ENCODE peak calls at places on chromosomes 13 and 19, in six cellular contexts. U is foreskin fibroblast, J is cardiac fibroblast, X is kidney epithelial cell, G is endothelial cell of umbilical vein, Y is thoracic aorta. B is an unnamed sample.

GRCh38 chr13:28820099-28821051 is at the start of gene MTUS2:
- DNase-seq in X (no peak), J (no peak), Y (no peak), U (no peak), G (peak; percentile 3), B (no peak)

GRCh38 chr19:719081-719512 is 10.4 kb downstream of the PALM start:
- DNase-seq in X (no peak), Y (no peak), G (no peak), J (peak; percentile 84), U (peak; percentile 31), B (no peak)

GRCh38 chr13:93248627-93249047 is 22.0 kb downstream of the GPC6 start:
- DNase-seq in Y (no peak), G (no peak), J (peak; percentile 76), X (no peak), U (no peak), B (no peak)

GRCh38 chr19:33927789-33928457 is 131.3 kb downstream of the KCTD15 start:
- DNase-seq in J (no peak), X (no peak), U (no peak), G (no peak), Y (no peak), B (no peak)

GRCh38 chr13:27728271-27728670 is 64.0 kb upstream of the GSX1 start:
- DNase-seq in U (no peak), Y (no peak), G (no peak), X (no peak), J (no peak), B (no peak)

GRCh38 chr19:34732548-34733255 is 1.3 kb upstream of the ZNF181 start:
- DNase-seq in Y (no peak), X (no peak), G (no peak), J (no peak), U (no peak), B (no peak)

GRCh38 chr19:32363175-32363574 is 17.8 kb downstream of the ZNF507 start:
- DNase-seq in G (no peak), J (peak; percentile 36), Y (no peak), X (no peak), U (no peak), B (no peak)

GRCh38 chr13:74866151-74866550 is 615.8 kb downstream of the TBC1D4 start:
- DNase-seq in J (peak; percentile 20), G (peak; percentile 16), Y (no peak), X (no peak), U (no peak), B (no peak)

GRCh38 chr13:113746143-113746525 is 12.9 kb upstream of the TMEM255B start:
- DNase-seq in Y (no peak), G (no peak), J (no peak), U (no peak), X (no peak), B (no peak)

GRCh38 chr13:35552172-35552844 is 75.8 kb upstream of the MAB21L1 start:
- DNase-seq in X (no peak), G (peak; percentile 44), J (no peak), U (peak; percentile 39), Y (no peak), B (no peak)

GRCh38 chr13:113092776-113093579 is 12.6 kb upstream of the F7 start:
- DNase-seq in G (no peak), Y (no peak), U (no peak), J (no peak), X (no peak), B (no peak)

GRCh38 chr19:50695251-50696064 is 24.1 kb downstream of the SHANK1 start:
- DNase-seq in G (no peak), J (peak; percentile 10), U (no peak), Y (no peak), X (no peak), B (no peak)

GRCh38 chr13:110561335-110562033 is at the start of gene RAB20:
- DNase-seq in X (peak; percentile 21), Y (peak; percentile 54), J (peak; percentile 92), G (peak; percentile 67), U (peak; percentile 81), B (no peak)

GRCh38 chr13:110560606-110561334 is 752 bp downstream of the RAB20 start:
- DNase-seq in U (peak; percentile 16), X (no peak), J (peak; percentile 46), Y (no peak), G (peak; percentile 38), B (no peak)

GRCh38 chr13:110563463-110563774 is 1.9 kb upstream of the RAB20 start:
- DNase-seq in J (no peak), X (no peak), U (no peak), G (no peak), Y (no peak), B (no peak)

GRCh38 chr13:110564472-110564985 is 3.0 kb upstream of the RAB20 start:
- DNase-seq in G (no peak), U (no peak), X (no peak), J (no peak), Y (no peak), B (no peak)

DNA sequence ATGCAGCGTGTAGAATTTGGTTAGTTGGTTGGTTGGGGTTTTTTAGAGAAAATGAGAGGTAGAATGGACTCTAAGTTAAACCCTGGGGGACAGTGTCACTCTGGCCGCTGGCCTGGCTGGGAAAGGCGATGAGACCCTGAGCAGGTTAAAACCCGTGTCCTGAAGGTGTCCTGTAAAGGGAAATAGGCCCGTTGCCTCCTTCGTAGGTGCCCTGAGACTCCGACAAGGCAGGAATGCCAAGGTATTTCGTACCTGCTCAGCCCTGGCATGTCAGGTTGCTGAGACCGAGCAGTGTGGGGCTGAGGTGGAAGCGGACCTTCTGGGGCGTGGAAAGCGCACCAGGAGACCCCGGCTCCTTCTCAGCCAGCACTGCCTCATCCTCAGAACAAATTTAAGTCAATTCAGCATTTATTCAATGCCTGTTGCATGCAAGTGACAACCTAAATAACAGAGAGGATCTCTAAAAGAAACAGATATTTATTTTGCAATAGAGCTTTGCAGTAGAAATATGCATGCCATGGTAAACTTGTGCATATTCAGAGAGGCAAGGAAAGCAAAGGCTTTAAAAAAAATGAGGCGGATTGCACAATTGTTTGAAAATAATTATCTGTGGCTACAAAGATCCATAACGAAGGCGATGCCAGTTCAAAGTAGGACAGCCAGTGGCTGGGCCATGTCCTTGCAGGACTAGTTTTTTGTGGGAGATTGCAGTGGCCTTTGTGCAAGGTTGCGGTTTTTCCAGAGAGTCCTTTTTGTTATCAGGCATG is 1.4 kb upstream of the RAB20 start:
- DNase-seq in U (no peak), G (no peak), X (no peak), Y (no peak), J (no peak), B (no peak)
- TF ChIP-seq CTCF in U (no peak), G (no peak), X (no peak), Y (no peak), J (no peak), B (no peak)

GRCh38 chr19:4969772-4970531 is 1.0 kb downstream of the KDM4B start:
- DNase-seq in X (no peak), U (no peak), G (peak; percentile 17), Y (no peak), J (peak; percentile 36), B (no peak)

GRCh38 chr19:4970558-4971423 is 1.9 kb downstream of the KDM4B start:
- DNase-seq in G (peak; percentile 43), U (no peak), Y (no peak), X (no peak), J (peak; percentile 27), B (no peak)

GRCh38 chr19:4971424-4971793 is 2.5 kb downstream of the KDM4B start:
- DNase-seq in G (no peak), X (no peak), U (no peak), J (peak; percentile 18), Y (no peak), B (no peak)

GRCh38 chr19:4972509-4973230 is 3.8 kb downstream of the KDM4B start:
- DNase-seq in X (peak; percentile 47), Y (no peak), J (peak; percentile 45), G (peak; percentile 17), U (peak; percentile 59), B (peak; percentile 37)

DNA sequence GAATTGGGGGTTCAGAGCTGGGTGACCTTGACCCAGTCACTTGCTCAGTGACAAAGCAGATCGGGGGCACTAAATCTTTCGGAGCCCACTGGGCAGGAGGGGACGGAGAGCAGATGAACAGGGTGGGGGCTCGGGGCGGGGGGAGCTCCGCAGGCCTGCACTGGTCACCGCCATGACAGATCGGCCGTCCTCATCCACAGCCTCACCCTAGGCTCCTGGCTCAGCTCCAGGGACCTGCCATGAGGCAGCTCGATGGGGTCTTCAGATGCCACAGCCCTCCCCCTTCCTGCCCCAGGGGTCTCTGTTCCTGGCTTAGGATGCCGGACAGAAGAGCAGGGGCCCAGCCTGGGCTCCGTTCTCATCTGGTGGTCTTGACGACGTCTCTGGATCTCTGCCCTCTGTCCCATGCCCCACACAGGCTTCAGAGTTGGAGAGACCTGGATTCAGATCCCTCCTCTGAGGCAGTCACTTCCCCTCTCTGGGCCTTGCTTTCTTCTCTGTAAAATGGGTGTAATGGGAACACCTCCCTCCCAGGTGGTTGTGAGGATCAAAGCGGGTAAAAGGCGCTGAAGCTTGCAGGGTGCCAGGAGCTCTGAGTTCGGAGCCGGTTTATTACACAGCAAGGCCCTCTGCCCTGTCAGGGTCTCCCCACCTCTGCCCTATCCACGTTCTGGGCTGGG is 3.0 kb downstream of the KDM4B start:
- DNase-seq in J (no peak), U (no peak), Y (no peak), G (no peak), X (no peak), B (no peak)
- H3K4me3 ChIP-seq in J (peak overlapping the region; percentile 79), U (no peak overlapping the region), Y (no peak overlapping the region), G (no peak overlapping the region), X (no peak overlapping the region), B (peak overlapping the region; percentile 79)

DNA sequence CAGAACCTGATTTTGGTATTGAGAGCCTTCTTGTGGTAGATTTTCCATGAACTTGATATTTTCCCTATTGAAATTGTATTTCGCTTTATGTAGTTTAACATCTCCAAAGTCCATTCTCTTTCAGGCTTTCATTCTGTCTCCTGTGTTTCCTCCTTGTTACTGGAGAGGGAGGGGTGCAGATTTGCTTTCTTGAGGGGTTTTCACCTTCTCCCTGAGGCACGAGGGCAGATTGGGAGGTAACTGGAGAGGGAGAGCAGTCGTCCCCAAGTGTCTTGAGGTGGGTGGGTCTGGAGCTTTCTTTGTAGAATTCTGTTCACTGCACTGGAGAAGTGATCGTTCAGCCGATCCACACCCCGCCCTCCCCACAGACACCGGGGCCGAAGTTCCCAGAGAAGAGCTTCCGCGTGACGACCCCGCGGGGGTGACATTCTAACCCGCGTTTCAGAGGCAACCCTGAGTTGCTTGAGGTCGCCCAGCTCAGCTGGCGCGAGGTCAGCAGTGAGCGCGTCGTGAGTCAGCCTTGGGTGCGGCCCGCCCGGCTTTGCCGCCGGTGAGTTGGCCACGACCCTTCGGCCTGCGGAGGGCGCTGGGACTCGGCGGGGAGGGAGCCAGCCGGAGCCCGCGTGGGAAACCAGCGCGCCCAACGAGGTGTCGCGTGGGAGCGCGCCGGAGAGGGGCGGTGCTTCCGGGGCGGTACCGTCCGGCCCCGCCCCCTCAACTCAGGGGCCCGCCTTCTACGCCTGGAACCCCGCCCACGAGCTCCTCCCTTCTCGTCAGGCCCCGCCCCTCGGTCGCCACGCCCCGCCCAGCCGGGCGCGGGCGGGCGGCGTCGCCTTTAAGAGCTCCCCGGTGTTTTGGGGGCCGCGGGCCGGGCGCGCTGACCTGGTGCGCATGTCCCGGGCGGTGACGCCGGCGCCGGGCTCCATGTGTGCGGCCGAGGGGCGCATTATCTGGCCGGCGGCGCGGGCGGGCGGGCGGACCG is at the start of gene GATAD2A:
- DNase-seq in X (peak; percentile 69), Y (peak; percentile 75), U (peak; percentile 98), G (peak; percentile 88), J (peak; percentile 96), B (peak; percentile 61)
- TF ChIP-seq CTCF in X (no peak), Y (peak; percentile 23), U (peak; percentile 28), G (peak; percentile 17), J (peak; percentile 16), B (no peak)

DNA sequence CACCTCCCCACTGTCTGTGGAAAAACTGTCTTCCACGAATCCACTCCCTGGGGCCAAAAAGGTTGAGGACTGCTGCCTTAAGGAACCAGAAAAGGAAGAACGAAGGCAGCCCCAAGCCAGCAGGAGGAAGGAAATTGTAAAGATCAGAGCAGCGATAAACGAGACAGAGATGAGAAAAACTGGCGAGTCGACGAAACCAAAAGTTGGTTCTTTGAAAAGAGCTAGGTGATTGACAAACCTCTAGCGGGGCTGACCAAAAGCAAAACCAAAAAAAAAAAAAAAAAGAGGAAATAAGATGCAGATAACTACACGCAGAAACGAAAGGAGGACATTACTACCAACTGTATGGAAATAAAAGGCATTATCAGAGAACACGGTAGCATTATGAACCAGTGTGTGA is 76.9 kb downstream of the GADD45B start:
- DNase-seq in J (no peak), X (no peak), Y (no peak), G (peak; percentile 56), U (no peak), B (no peak)
- H3K4me3 ChIP-seq in J (peak overlapping the region; percentile 18), X (no peak overlapping the region), Y (peak overlapping the region; percentile 44), G (peak overlapping the region; percentile 24), U (peak overlapping the region; percentile 44), B (peak overlapping the region; percentile 30)

B was measured in HFF-Myc.